ENCODE peak calls at places on chromosomes 1 and 21, in five cellular contexts. One of them, this sample, is unnamed.

GRCh38 chr1:63322944-63323865 is 838 bp downstream of the FOXD3 start:
- DNase-seq in colonic mucosa: peak; percentile 41
- DNase-seq in T-helper 9 cell: peak; percentile 27
- DNase-seq in AG08396: peak; percentile 15
- DNase-seq in amniotic stem cell: no peak
- DNase-seq in this sample: no peak

GRCh38 chr1:202248861-202249260 is 55.3 kb downstream of the LGR6 start:
- DNase-seq in T-helper 9 cell: no peak
- DNase-seq in AG08396: no peak
- DNase-seq in colonic mucosa: no peak
- DNase-seq in amniotic stem cell: no peak
- DNase-seq in this sample: no peak

GRCh38 chr21:35020446-35020845 is 28.7 kb downstream of the RUNX1 start:
- DNase-seq in amniotic stem cell: no peak
- DNase-seq in AG08396: no peak
- DNase-seq in T-helper 9 cell: no peak
- DNase-seq in colonic mucosa: no peak
- DNase-seq in this sample: peak; percentile 14

GRCh38 chr1:940121-941026 is 16.7 kb downstream of the SAMD11 start:
- DNase-seq in T-helper 9 cell: no peak
- DNase-seq in colonic mucosa: peak; percentile 59
- DNase-seq in AG08396: peak; percentile 88
- DNase-seq in amniotic stem cell: no peak
- DNase-seq in this sample: no peak

GRCh38 chr1:205505076-205505729 is 734 bp downstream of the CDK18 start:
- DNase-seq in T-helper 9 cell: no peak
- DNase-seq in amniotic stem cell: no peak
- DNase-seq in colonic mucosa: peak; percentile 52
- DNase-seq in AG08396: no peak
- DNase-seq in this sample: no peak

GRCh38 chr1:16139473-16139962 is 16.4 kb downstream of the EPHA2 start:
- DNase-seq in colonic mucosa: no peak
- DNase-seq in amniotic stem cell: peak; percentile 49
- DNase-seq in AG08396: peak; percentile 88
- DNase-seq in T-helper 9 cell: no peak
- DNase-seq in this sample: no peak

GRCh38 chr1:186829679-186830587 is 1.2 kb downstream of the PLA2G4A start:
- DNase-seq in AG08396: no peak
- DNase-seq in colonic mucosa: no peak
- DNase-seq in T-helper 9 cell: no peak
- DNase-seq in amniotic stem cell: no peak
- DNase-seq in this sample: no peak

GRCh38 chr21:15826147-15826780 is 96.5 kb downstream of the USP25 start:
- DNase-seq in amniotic stem cell: no peak
- DNase-seq in colonic mucosa: peak; percentile 57
- DNase-seq in AG08396: no peak
- DNase-seq in T-helper 9 cell: no peak
- DNase-seq in this sample: no peak

GRCh38 chr1:4169991-4170390 is 269.9 kb upstream of the C1orf174 start:
- DNase-seq in amniotic stem cell: no peak
- DNase-seq in AG08396: no peak
- DNase-seq in T-helper 9 cell: no peak
- DNase-seq in colonic mucosa: no peak
- DNase-seq in this sample: no peak

GRCh38 chr1:37391181-37391949 is 83.0 kb upstream of the ZC3H12A start:
- DNase-seq in AG08396: no peak
- DNase-seq in colonic mucosa: no peak
- DNase-seq in T-helper 9 cell: no peak
- DNase-seq in amniotic stem cell: no peak
- DNase-seq in this sample: no peak

GRCh38 chr1:11519629-11520031 is 40.7 kb downstream of the DISP3 start:
- DNase-seq in T-helper 9 cell: no peak
- DNase-seq in colonic mucosa: no peak
- DNase-seq in amniotic stem cell: no peak
- DNase-seq in AG08396: no peak
- DNase-seq in this sample: no peak

GRCh38 chr21:27802816-27803475 is 836.1 kb upstream of the ADAMTS5 start:
- DNase-seq in T-helper 9 cell: no peak
- DNase-seq in amniotic stem cell: no peak
- DNase-seq in AG08396: peak; percentile 37
- DNase-seq in colonic mucosa: peak; percentile 53
- DNase-seq in this sample: peak; percentile 6

GRCh38 chr1:101264699-101265098 is 27.9 kb downstream of the S1PR1 start:
- DNase-seq in AG08396: no peak
- DNase-seq in amniotic stem cell: no peak
- DNase-seq in colonic mucosa: peak; percentile 47
- DNase-seq in T-helper 9 cell: no peak
- DNase-seq in this sample: no peak

GRCh38 chr1:248596615-248597014 is 885 bp downstream of the OR2T10 start:
- DNase-seq in amniotic stem cell: no peak
- DNase-seq in colonic mucosa: no peak
- DNase-seq in T-helper 9 cell: no peak
- DNase-seq in AG08396: no peak
- DNase-seq in this sample: no peak

GRCh38 chr1:246280551-246280950 is 226.5 kb downstream of the SMYD3 start:
- DNase-seq in AG08396: no peak
- DNase-seq in amniotic stem cell: peak; percentile 30
- DNase-seq in colonic mucosa: no peak
- DNase-seq in T-helper 9 cell: no peak
- DNase-seq in this sample: no peak

GRCh38 chr1:206941766-206942418 is 4.4 kb downstream of the PIGR start:
- DNase-seq in AG08396: no peak
- DNase-seq in colonic mucosa: peak; percentile 82
- DNase-seq in T-helper 9 cell: no peak
- DNase-seq in amniotic stem cell: no peak
- DNase-seq in this sample: no peak

GRCh38 chr1:162605225-162605927 is 26.9 kb upstream of the DDR2 start:
- DNase-seq in amniotic stem cell: peak; percentile 85
- DNase-seq in T-helper 9 cell: no peak
- DNase-seq in AG08396: peak; percentile 59
- DNase-seq in colonic mucosa: no peak
- DNase-seq in this sample: no peak

GRCh38 chr21:26028183-26028582 is 142.4 kb downstream of the APP start:
- DNase-seq in AG08396: no peak
- DNase-seq in amniotic stem cell: no peak
- DNase-seq in colonic mucosa: no peak
- DNase-seq in T-helper 9 cell: no peak
- DNase-seq in this sample: no peak

GRCh38 chr1:19138958-19139581 is 71.0 kb downstream of the UBR4 start:
- DNase-seq in AG08396: no peak
- DNase-seq in T-helper 9 cell: no peak
- DNase-seq in amniotic stem cell: no peak
- DNase-seq in colonic mucosa: no peak
- DNase-seq in this sample: no peak

GRCh38 chr1:39959651-39960333 is 4.8 kb downstream of the MFSD2A start:
- DNase-seq in T-helper 9 cell: no peak
- DNase-seq in amniotic stem cell: no peak
- DNase-seq in AG08396: no peak
- DNase-seq in colonic mucosa: no peak
- DNase-seq in this sample: no peak

GRCh38 chr1:226125097-226125630 is 61.4 kb downstream of the ACBD3 start:
- DNase-seq in T-helper 9 cell: peak; percentile 88
- DNase-seq in amniotic stem cell: no peak
- DNase-seq in AG08396: peak; percentile 88
- DNase-seq in colonic mucosa: peak; percentile 96
- DNase-seq in this sample: peak; percentile 42

GRCh38 chr1:189149547-189150375 is 1327.9 kb downstream of the BRINP3 start:
- DNase-seq in T-helper 9 cell: no peak
- DNase-seq in amniotic stem cell: no peak
- DNase-seq in AG08396: no peak
- DNase-seq in colonic mucosa: no peak
- DNase-seq in this sample: no peak

GRCh38 chr1:25820247-25821111 is 725 bp downstream of the MTFR1L start:
- DNase-seq in T-helper 9 cell: peak; percentile 51
- DNase-seq in AG08396: peak; percentile 87
- DNase-seq in colonic mucosa: peak; percentile 56
- DNase-seq in amniotic stem cell: peak; percentile 36
- DNase-seq in this sample: peak; percentile 63

GRCh38 chr21:42565206-42565810 is 51.7 kb downstream of the SLC37A1 start:
- DNase-seq in T-helper 9 cell: no peak
- DNase-seq in amniotic stem cell: no peak
- DNase-seq in colonic mucosa: no peak
- DNase-seq in AG08396: no peak
- DNase-seq in this sample: no peak

GRCh38 chr1:167489581-167490340 is 28.6 kb downstream of the CD247 start:
- DNase-seq in AG08396: no peak
- DNase-seq in amniotic stem cell: no peak
- DNase-seq in T-helper 9 cell: peak; percentile 22
- DNase-seq in colonic mucosa: no peak
- DNase-seq in this sample: no peak

GRCh38 chr1:161168906-161169305 is 2.7 kb downstream of the PPOX start:
- DNase-seq in colonic mucosa: no peak
- DNase-seq in AG08396: no peak
- DNase-seq in amniotic stem cell: no peak
- DNase-seq in T-helper 9 cell: no peak
- DNase-seq in this sample: no peak

GRCh38 chr1:1088801-1089680 is 14.9 kb upstream of the RNF223 start:
- DNase-seq in colonic mucosa: no peak
- DNase-seq in AG08396: no peak
- DNase-seq in T-helper 9 cell: no peak
- DNase-seq in amniotic stem cell: no peak
- DNase-seq in this sample: no peak

This sample was measured in KG1.